ENCODE peak calls at places on chromosome 4, in five cellular contexts. H, E, O, K and U are unnamed samples.

GRCh38 chr4:180148737-180149136 is 2094.5 kb upstream of the TENM3 start:
- DNase-seq in H (no peak), E (no peak), K (no peak), O (no peak), U (no peak)

GRCh38 chr4:116930329-116930728 is 155.0 kb downstream of the TRAM1L1 start:
- DNase-seq in O (no peak), E (no peak), H (no peak), K (no peak), U (no peak)

GRCh38 chr4:184476660-184477059 is 2.3 kb upstream of the IRF2 start:
- DNase-seq in O (peak), E (no peak), H (no peak), K (no peak), U (no peak)

GRCh38 chr4:105329081-105329480 is 144.8 kb downstream of the PPA2 start:
- DNase-seq in K (no peak), E (no peak), O (no peak), H (no peak), U (no peak)

GRCh38 chr4:147136783-147137182 is 191.1 kb upstream of the TTC29 start:
- DNase-seq in H (no peak), O (no peak), K (no peak), E (no peak), U (no peak)

GRCh38 chr4:180799798-180800197 is 1443.4 kb upstream of the TENM3 start:
- DNase-seq in K (no peak), H (no peak), E (no peak), O (no peak), U (no peak)

GRCh38 chr4:7721984-7722551 is 217.6 kb downstream of the AFAP1 start:
- DNase-seq in E (no peak), H (no peak), K (no peak), O (no peak), U (no peak)

GRCh38 chr4:165464813-165465381 is 86.1 kb downstream of the CPE start:
- DNase-seq in E (peak), O (no peak), H (no peak), K (peak), U (no peak)

GRCh38 chr4:16772366-16772850 is 126.0 kb downstream of the LDB2 start:
- DNase-seq in H (no peak), O (no peak), E (no peak), K (no peak), U (no peak)

GRCh38 chr4:139530833-139531427 is 25.1 kb downstream of the SETD7 start:
- DNase-seq in E (peak), O (no peak), H (peak), K (no peak), U (peak)

GRCh38 chr4:86918539-86919072 is 16.2 kb upstream of the AFF1 start:
- DNase-seq in O (no peak), E (no peak), H (no peak), K (no peak), U (no peak)

GRCh38 chr4:168614316-168615057 is 117.6 kb downstream of the PALLD start:
- DNase-seq in H (no peak), E (no peak), K (no peak), O (no peak), U (no peak)

GRCh38 chr4:145446184-145446583 is 35.5 kb upstream of the SMAD1 start:
- DNase-seq in H (no peak), E (no peak), K (no peak), O (no peak), U (no peak)

GRCh38 chr4:54543088-54543795 is 114.5 kb upstream of the KIT start:
- DNase-seq in H (no peak), O (no peak), E (peak), K (peak), U (no peak)

GRCh38 chr4:3836041-3836801 is 70.0 kb downstream of the ADRA2C start:
- DNase-seq in H (no peak), O (peak), E (no peak), K (peak), U (no peak)

GRCh38 chr4:90328558-90328957 is 201.4 kb downstream of the CCSER1 start:
- DNase-seq in E (no peak), O (no peak), H (no peak), K (no peak), U (no peak)

GRCh38 chr4:176837176-176837915 is 44.6 kb upstream of the VEGFC start:
- DNase-seq in K (no peak), H (no peak), E (no peak), O (no peak), U (no peak)

GRCh38 chr4:109675181-109675580 is 28.1 kb downstream of the CASP6 start:
- DNase-seq in H (no peak), E (no peak), O (no peak), K (no peak), U (no peak)

GRCh38 chr4:119729815-119730643 is 101.4 kb upstream of the PDE5A start:
- DNase-seq in O (peak), H (no peak), K (no peak), E (peak), U (peak)